ENCODE peak calls at places on chromosome 13, in seven cellular contexts. Z, Y, R, I, U, B and N are unnamed samples.

GRCh38 chr13:42378383-42378780 is 106.4 kb downstream of the AKAP11 start:
- DNase-seq in Z (no peak), R (no peak), Y (no peak), I (no peak), B (no peak), U (no peak), N (no peak)

GRCh38 chr13:45468676-45469075 is 3.9 kb downstream of the COG3 start:
- DNase-seq in R (no peak), U (no peak), I (no peak), Z (no peak), Y (no peak), B (peak), N (no peak)

GRCh38 chr13:112741835-112742570 is 52.2 kb downstream of the ATP11A start:
- DNase-seq in B (no peak), U (no peak), Y (no peak), I (no peak), R (peak), Z (no peak), N (no peak)

GRCh38 chr13:21181671-21182070 is 5.2 kb downstream of the MRPL57 start:
- DNase-seq in R (no peak), Y (no peak), Z (no peak), I (no peak), B (no peak), U (no peak), N (no peak)

GRCh38 chr13:102440259-102440936 is 38.5 kb upstream of the FGF14 start:
- DNase-seq in U (no peak), I (peak), B (peak), R (peak), Z (no peak), Y (no peak), N (no peak)

GRCh38 chr13:80744147-80744914 is 403.4 kb upstream of the SPRY2 start:
- DNase-seq in U (no peak), Z (no peak), Y (no peak), I (no peak), R (no peak), B (no peak), N (no peak)

GRCh38 chr13:31982540-31982939 is 49.0 kb upstream of the FRY start:
- DNase-seq in U (no peak), Z (no peak), R (peak), Y (peak), I (peak), B (no peak), N (no peak)

GRCh38 chr13:31322025-31322424 is 122.2 kb downstream of the B3GLCT start:
- DNase-seq in Y (no peak), R (no peak), B (peak), Z (no peak), U (no peak), I (peak), N (no peak)

GRCh38 chr13:49503951-49504350 is 8.2 kb downstream of the PHF11 start:
- DNase-seq in B (no peak), Z (no peak), Y (no peak), U (no peak), I (no peak), R (no peak), N (no peak)

GRCh38 chr13:80342541-80343371 is 1.8 kb upstream of the SPRY2 start:
- DNase-seq in I (peak), R (peak), Y (peak), B (peak), Z (peak), U (peak), N (peak)

GRCh38 chr13:97212540-97213146 is 9.5 kb upstream of the MBNL2 start:
- DNase-seq in Y (no peak), B (peak), I (peak), R (no peak), U (peak), Z (no peak), N (no peak)

GRCh38 chr13:105603283-105603682 is 932.2 kb downstream of the EFNB2 start:
- DNase-seq in R (no peak), U (no peak), Z (no peak), Y (no peak), I (no peak), B (no peak), N (no peak)

GRCh38 chr13:75467009-75467728 is 14.8 kb downstream of the TBC1D4 start:
- DNase-seq in R (no peak), I (no peak), Z (no peak), B (no peak), Y (no peak), U (no peak), N (no peak)

GRCh38 chr13:48291730-48292129 is 11.8 kb upstream of the RB1 start:
- DNase-seq in U (no peak), Z (no peak), R (no peak), B (no peak), I (peak), Y (no peak), N (no peak)

GRCh38 chr13:106205871-106206270 is 329.6 kb downstream of the EFNB2 start:
- DNase-seq in B (no peak), Y (no peak), I (no peak), U (no peak), R (no peak), Z (no peak), N (no peak)

GRCh38 chr13:79775830-79776229 is 294.9 kb downstream of the NDFIP2 start:
- DNase-seq in Z (no peak), R (no peak), I (peak), U (peak), Y (no peak), B (no peak), N (no peak)

GRCh38 chr13:114065926-114066774 is 66.3 kb downstream of the RASA3 start:
- DNase-seq in R (peak), U (no peak), B (no peak), I (no peak), Z (no peak), Y (no peak), N (peak)

GRCh38 chr13:114064516-114065140 is 67.8 kb downstream of the RASA3 start:
- DNase-seq in Z (no peak), Y (no peak), R (no peak), I (no peak), B (no peak), U (no peak), N (no peak)

GRCh38 chr13:114066956-114067355 is 65.5 kb downstream of the RASA3 start:
- DNase-seq in R (peak), I (no peak), B (no peak), Y (no peak), Z (no peak), U (no peak), N (no peak)

GRCh38 chr13:114063545-114064515 is 68.6 kb downstream of the RASA3 start:
- DNase-seq in U (no peak), B (no peak), Y (peak), I (peak), R (peak), Z (no peak), N (no peak)

DNA sequence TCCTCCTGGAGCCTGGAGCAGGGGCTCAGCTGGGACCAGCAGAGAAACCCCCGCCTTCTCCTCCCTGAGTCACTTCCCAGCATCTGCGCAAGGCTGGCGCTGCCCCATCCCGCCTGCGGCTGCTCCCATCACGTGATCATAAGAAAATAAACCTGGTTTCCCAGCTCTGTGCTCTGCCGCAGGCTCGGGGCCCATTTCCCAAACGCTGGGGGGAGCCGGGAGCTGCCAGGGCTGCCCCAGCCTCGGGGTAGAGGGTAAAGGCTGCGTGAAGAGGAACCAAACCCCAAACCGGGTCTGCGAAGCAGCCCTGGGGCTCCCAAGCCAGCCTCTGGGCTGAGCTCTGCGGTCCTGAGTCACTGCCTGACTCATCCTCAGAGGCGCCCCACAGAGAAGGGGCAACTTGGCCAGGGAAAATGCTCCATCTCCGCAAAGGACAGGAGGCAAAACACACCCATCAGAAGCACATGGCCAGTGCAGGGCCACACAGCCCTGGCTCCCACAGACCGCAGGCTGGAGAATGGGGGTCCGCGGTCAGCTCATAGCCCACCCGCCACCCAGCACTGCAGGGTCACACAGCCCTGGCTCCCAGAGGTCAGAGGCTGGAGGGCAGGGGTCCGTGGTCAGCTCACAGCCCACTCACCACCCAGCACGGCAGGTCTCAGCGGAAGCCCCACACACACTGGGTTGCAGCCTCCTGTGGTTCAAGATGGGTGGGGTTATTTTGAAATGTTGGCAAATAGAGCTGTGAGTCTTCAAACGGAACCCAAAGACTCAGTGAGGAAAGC is 67.1 kb downstream of the RASA3 start:
- DNase-seq in U (no peak), R (peak), B (no peak), Y (peak), Z (peak), I (peak), N (peak)
- TF ChIP-seq CTCF in U (no peak), R (no peak), B (no peak), Y (no peak), Z (no peak), I (peak), N (no peak)

DNA sequence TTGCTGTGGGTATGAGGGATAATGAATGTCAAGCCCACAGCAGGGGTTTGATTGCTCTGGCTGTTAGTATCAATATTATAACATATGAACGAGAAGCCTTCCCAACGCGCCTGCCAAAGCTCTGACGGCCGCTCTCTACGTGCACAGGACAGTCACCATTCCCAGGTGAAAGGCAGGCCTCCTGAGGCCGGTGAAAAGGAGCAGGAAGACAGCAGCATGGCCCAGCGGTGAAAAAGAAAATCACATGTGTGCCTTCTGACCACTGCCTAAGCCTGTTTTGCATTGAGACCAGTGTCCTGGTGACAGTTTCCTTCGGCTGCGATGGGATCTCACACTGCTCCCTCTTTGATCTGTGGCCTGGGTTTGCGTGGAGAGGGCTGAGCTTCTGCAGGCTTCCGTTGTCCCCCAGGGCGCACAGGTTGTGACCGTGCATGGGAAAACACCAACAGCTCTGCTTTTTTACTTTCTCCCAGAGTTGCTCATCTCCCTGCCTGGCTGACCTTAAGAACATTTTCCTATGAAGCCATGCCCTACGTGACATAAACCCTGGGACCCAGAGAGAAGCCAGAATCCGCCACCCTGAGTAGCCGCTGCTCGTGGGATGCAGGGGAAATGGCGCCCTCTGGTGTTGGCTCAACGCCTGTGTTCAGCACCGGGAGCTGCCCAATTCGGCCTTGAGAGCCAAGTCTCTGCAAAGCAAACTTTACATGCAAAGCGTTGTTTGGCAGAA is 112.0 kb upstream of the GPR12 start:
- DNase-seq in Y (peak), U (peak), R (no peak), I (peak), Z (peak), B (peak), N (peak)
- TF ChIP-seq CTCF in Y (no peak), U (peak), R (peak), I (no peak), Z (peak), B (peak), N (peak)

GRCh38 chr13:98761126-98761978 is 8.9 kb upstream of the SLC15A1 start:
- DNase-seq in B (no peak), Z (no peak), I (peak), Y (no peak), U (no peak), R (no peak), N (no peak)
- TF ChIP-seq CTCF in B (no peak), Z (no peak), I (peak), Y (no peak), U (no peak), R (no peak), N (no peak)

GRCh38 chr13:96020155-96020575 is 33.0 kb downstream of the UGGT2 start:
- DNase-seq in I (peak), B (peak), U (peak), Z (no peak), Y (no peak), R (no peak), N (no peak)
- TF ChIP-seq CTCF in I (peak), B (peak), U (peak), Z (peak), Y (no peak), R (peak), N (no peak)

GRCh38 chr13:92901739-92902138 is 324.9 kb upstream of the GPC6 start:
- DNase-seq in R (no peak), Z (no peak), Y (no peak), U (no peak), B (no peak), I (no peak), N (no peak)

GRCh38 chr13:92900455-92900854 is 326.2 kb upstream of the GPC6 start:
- DNase-seq in I (no peak), R (no peak), U (no peak), B (no peak), Y (no peak), Z (no peak), N (no peak)

DNA sequence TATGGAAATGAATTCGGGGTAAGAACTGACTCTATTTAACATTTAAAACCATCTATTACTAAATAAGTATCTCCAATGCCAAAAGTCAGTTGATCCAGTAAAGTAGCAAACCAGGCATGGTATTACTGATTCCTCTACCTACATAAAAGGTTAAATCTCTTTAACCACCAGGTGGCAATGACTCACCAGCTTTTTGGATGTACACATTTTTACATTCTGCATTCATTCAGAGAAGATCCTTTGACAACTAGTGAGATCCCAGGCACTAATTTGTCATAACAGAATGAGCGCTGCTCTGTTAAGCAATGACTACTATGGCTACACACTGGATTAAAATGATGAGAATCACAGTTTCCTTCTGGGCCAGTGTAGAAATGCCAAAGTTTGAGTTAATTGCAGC is 329.8 kb upstream of the GPC6 start:
- DNase-seq in Y (no peak), U (no peak), R (no peak), Z (no peak), I (no peak), B (peak), N (no peak)
- TF ChIP-seq CTCF in Y (no peak), U (peak), R (no peak), Z (peak), I (no peak), B (no peak), N (no peak)

GRCh38 chr13:19150226-19150625 is 31.4 kb downstream of the TUBA3C start:
- DNase-seq in U (no peak), Y (no peak), B (no peak), Z (no peak), I (no peak), R (no peak), N (no peak)
- TF ChIP-seq CTCF in U (no peak), Y (no peak), B (no peak), Z (no peak), I (no peak), R (no peak), N (no peak)